ENCODE peak calls at places on chromosomes 3 and 15, in five cellular contexts. One of them, this sample, is unnamed.

GRCh38 chr3:79423417-79423816 is 344.4 kb downstream of the ROBO1 start:
- DNase-seq in gastrocnemius medialis: no peak
- DNase-seq in heart right ventricle: no peak
- DNase-seq in hepatocyte: no peak
- DNase-seq in epithelial cell of esophagus: no peak
- DNase-seq in this sample: no peak

GRCh38 chr3:45178131-45179023 is 32.2 kb upstream of the CDCP1 start:
- DNase-seq in gastrocnemius medialis: peak; percentile 71
- DNase-seq in heart right ventricle: no peak
- DNase-seq in hepatocyte: no peak
- DNase-seq in epithelial cell of esophagus: peak; percentile 57
- DNase-seq in this sample: peak; percentile 52

GRCh38 chr3:60742606-60743145 is 508.6 kb downstream of the FHIT start:
- DNase-seq in gastrocnemius medialis: no peak
- DNase-seq in heart right ventricle: no peak
- DNase-seq in hepatocyte: peak; percentile 42
- DNase-seq in epithelial cell of esophagus: peak; percentile 13
- DNase-seq in this sample: peak; percentile 17

GRCh38 chr15:51332211-51333147 is 5.9 kb downstream of the CYP19A1 start:
- DNase-seq in gastrocnemius medialis: no peak
- DNase-seq in heart right ventricle: no peak
- DNase-seq in hepatocyte: no peak
- DNase-seq in epithelial cell of esophagus: peak; percentile 61
- DNase-seq in this sample: peak; percentile 78

GRCh38 chr15:77406846-77407245 is 13.1 kb downstream of the PEAK1 start:
- DNase-seq in gastrocnemius medialis: no peak
- DNase-seq in heart right ventricle: no peak
- DNase-seq in hepatocyte: no peak
- DNase-seq in epithelial cell of esophagus: no peak
- DNase-seq in this sample: no peak

GRCh38 chr3:46092704-46093085 is 65.4 kb upstream of the XCR1 start:
- DNase-seq in gastrocnemius medialis: no peak
- DNase-seq in heart right ventricle: no peak
- DNase-seq in hepatocyte: no peak
- DNase-seq in epithelial cell of esophagus: no peak
- DNase-seq in this sample: no peak

GRCh38 chr15:74901612-74902063 is 5.0 kb downstream of the FAM219B start:
- DNase-seq in gastrocnemius medialis: peak; percentile 16
- DNase-seq in heart right ventricle: no peak
- DNase-seq in hepatocyte: peak; percentile 74
- DNase-seq in epithelial cell of esophagus: peak; percentile 59
- DNase-seq in this sample: peak; percentile 68

GRCh38 chr3:98039322-98040024 is 4.4 kb upstream of the GABRR3 start:
- DNase-seq in gastrocnemius medialis: peak; percentile 4
- DNase-seq in heart right ventricle: no peak
- DNase-seq in hepatocyte: peak; percentile 80
- DNase-seq in epithelial cell of esophagus: peak; percentile 88
- DNase-seq in this sample: peak; percentile 93

GRCh38 chr3:130316164-130316563 is 29.3 kb upstream of the COL6A5 start:
- DNase-seq in gastrocnemius medialis: no peak
- DNase-seq in heart right ventricle: no peak
- DNase-seq in hepatocyte: no peak
- DNase-seq in epithelial cell of esophagus: peak; percentile 2
- DNase-seq in this sample: peak; percentile 8

GRCh38 chr15:68833734-68834334 is 13.1 kb upstream of the ANP32A start:
- DNase-seq in gastrocnemius medialis: no peak
- DNase-seq in heart right ventricle: no peak
- DNase-seq in hepatocyte: no peak
- DNase-seq in epithelial cell of esophagus: no peak
- DNase-seq in this sample: no peak

GRCh38 chr3:49173792-49174170 is 2.4 kb downstream of the KLHDC8B start:
- DNase-seq in gastrocnemius medialis: no peak
- DNase-seq in heart right ventricle: peak; percentile 43
- DNase-seq in hepatocyte: no peak
- DNase-seq in epithelial cell of esophagus: no peak
- DNase-seq in this sample: no peak

GRCh38 chr3:196260784-196261183 is 26.7 kb downstream of the PCYT1A start:
- DNase-seq in gastrocnemius medialis: no peak
- DNase-seq in heart right ventricle: no peak
- DNase-seq in hepatocyte: no peak
- DNase-seq in epithelial cell of esophagus: no peak
- DNase-seq in this sample: no peak

GRCh38 chr3:125115640-125116039 is 59.8 kb upstream of the HEG1 start:
- DNase-seq in gastrocnemius medialis: no peak
- DNase-seq in heart right ventricle: peak; percentile 30
- DNase-seq in hepatocyte: no peak
- DNase-seq in epithelial cell of esophagus: no peak
- DNase-seq in this sample: peak; percentile 59

GRCh38 chr3:176274161-176274560 is 923.1 kb downstream of the TBL1XR1 start:
- DNase-seq in gastrocnemius medialis: no peak
- DNase-seq in heart right ventricle: no peak
- DNase-seq in hepatocyte: no peak
- DNase-seq in epithelial cell of esophagus: peak; percentile 60
- DNase-seq in this sample: no peak

GRCh38 chr3:72892870-72893269 is 5.0 kb downstream of the GXYLT2 start:
- DNase-seq in gastrocnemius medialis: no peak
- DNase-seq in heart right ventricle: no peak
- DNase-seq in hepatocyte: no peak
- DNase-seq in epithelial cell of esophagus: no peak
- DNase-seq in this sample: no peak

GRCh38 chr3:43766672-43767465 is 76.1 kb downstream of the ABHD5 start:
- DNase-seq in gastrocnemius medialis: no peak
- DNase-seq in heart right ventricle: no peak
- DNase-seq in hepatocyte: no peak
- DNase-seq in epithelial cell of esophagus: peak; percentile 72
- DNase-seq in this sample: peak; percentile 81

GRCh38 chr3:89682556-89682955 is 575.1 kb downstream of the EPHA3 start:
- DNase-seq in gastrocnemius medialis: no peak
- DNase-seq in heart right ventricle: no peak
- DNase-seq in hepatocyte: no peak
- DNase-seq in epithelial cell of esophagus: no peak
- DNase-seq in this sample: peak; percentile 30

GRCh38 chr3:126109860-126110235 is 25.9 kb upstream of the SLC41A3 start:
- DNase-seq in gastrocnemius medialis: no peak
- DNase-seq in heart right ventricle: no peak
- DNase-seq in hepatocyte: peak; percentile 2
- DNase-seq in epithelial cell of esophagus: no peak
- DNase-seq in this sample: no peak

GRCh38 chr3:71087109-71088018 is 496.2 kb downstream of the FOXP1 start:
- DNase-seq in gastrocnemius medialis: no peak
- DNase-seq in heart right ventricle: no peak
- DNase-seq in hepatocyte: no peak
- DNase-seq in epithelial cell of esophagus: peak; percentile 87
- DNase-seq in this sample: peak; percentile 39

GRCh38 chr15:58276924-58277323 is 138.7 kb downstream of the AQP9 start:
- DNase-seq in gastrocnemius medialis: no peak
- DNase-seq in heart right ventricle: no peak
- DNase-seq in hepatocyte: no peak
- DNase-seq in epithelial cell of esophagus: no peak
- DNase-seq in this sample: no peak

GRCh38 chr3:128501431-128501830 is 8.4 kb upstream of the GATA2 start:
- DNase-seq in gastrocnemius medialis: no peak
- DNase-seq in heart right ventricle: no peak
- DNase-seq in hepatocyte: no peak
- DNase-seq in epithelial cell of esophagus: no peak
- DNase-seq in this sample: no peak

GRCh38 chr3:18501679-18502343 is 76.7 kb upstream of the SATB1 start:
- DNase-seq in gastrocnemius medialis: no peak
- DNase-seq in heart right ventricle: no peak
- DNase-seq in hepatocyte: peak; percentile 8
- DNase-seq in epithelial cell of esophagus: peak; percentile 90
- DNase-seq in this sample: no peak

GRCh38 chr15:59616390-59616789 is 4.8 kb downstream of the GCNT3 start:
- DNase-seq in gastrocnemius medialis: no peak
- DNase-seq in heart right ventricle: no peak
- DNase-seq in hepatocyte: peak; percentile 43
- DNase-seq in epithelial cell of esophagus: peak; percentile 28
- DNase-seq in this sample: no peak

GRCh38 chr15:46848704-46849103 is 868.6 kb upstream of the SEMA6D start:
- DNase-seq in gastrocnemius medialis: no peak
- DNase-seq in heart right ventricle: no peak
- DNase-seq in hepatocyte: no peak
- DNase-seq in epithelial cell of esophagus: peak; percentile 51
- DNase-seq in this sample: peak; percentile 85

GRCh38 chr15:78205856-78206255 is 28.5 kb downstream of the ACSBG1 start:
- DNase-seq in gastrocnemius medialis: no peak
- DNase-seq in heart right ventricle: no peak
- DNase-seq in hepatocyte: peak; percentile 2
- DNase-seq in epithelial cell of esophagus: no peak
- DNase-seq in this sample: no peak

GRCh38 chr3:9349321-9350117 is 13.3 kb upstream of the THUMPD3 start:
- DNase-seq in gastrocnemius medialis: no peak
- DNase-seq in heart right ventricle: no peak
- DNase-seq in hepatocyte: peak; percentile 17
- DNase-seq in epithelial cell of esophagus: peak; percentile 86
- DNase-seq in this sample: peak; percentile 60

GRCh38 chr3:158748237-158748828 is 16.1 kb upstream of the RARRES1 start:
- DNase-seq in gastrocnemius medialis: no peak
- DNase-seq in heart right ventricle: peak; percentile 40
- DNase-seq in hepatocyte: no peak
- DNase-seq in epithelial cell of esophagus: peak; percentile 12
- DNase-seq in this sample: peak; percentile 55

GRCh38 chr3:55828712-55829111 is 341.6 kb upstream of the WNT5A start:
- DNase-seq in gastrocnemius medialis: no peak
- DNase-seq in heart right ventricle: no peak
- DNase-seq in hepatocyte: no peak
- DNase-seq in epithelial cell of esophagus: no peak
- DNase-seq in this sample: no peak

GRCh38 chr15:71940004-71940588 is 129.7 kb downstream of the NR2E3 start:
- DNase-seq in gastrocnemius medialis: no peak
- DNase-seq in heart right ventricle: no peak
- DNase-seq in hepatocyte: no peak
- DNase-seq in epithelial cell of esophagus: no peak
- DNase-seq in this sample: no peak

GRCh38 chr3:51802091-51802720 is 23.2 kb upstream of the IQCF6 start:
- DNase-seq in gastrocnemius medialis: no peak
- DNase-seq in heart right ventricle: no peak
- DNase-seq in hepatocyte: no peak
- DNase-seq in epithelial cell of esophagus: no peak
- DNase-seq in this sample: no peak

GRCh38 chr15:62241135-62241770 is 76.2 kb upstream of the C2CD4B start:
- DNase-seq in gastrocnemius medialis: no peak
- DNase-seq in heart right ventricle: no peak
- DNase-seq in hepatocyte: peak; percentile 24
- DNase-seq in epithelial cell of esophagus: peak; percentile 8
- DNase-seq in this sample: peak; percentile 13

GRCh38 chr3:11568503-11569155 is 75.1 kb downstream of the VGLL4 start:
- DNase-seq in gastrocnemius medialis: peak; percentile 75
- DNase-seq in heart right ventricle: peak; percentile 68
- DNase-seq in hepatocyte: peak; percentile 44
- DNase-seq in epithelial cell of esophagus: peak; percentile 89
- DNase-seq in this sample: peak; percentile 97

GRCh38 chr15:56467626-56468025 is 2.7 kb upstream of the MNS1 start:
- DNase-seq in gastrocnemius medialis: no peak
- DNase-seq in heart right ventricle: no peak
- DNase-seq in hepatocyte: no peak
- DNase-seq in epithelial cell of esophagus: no peak
- DNase-seq in this sample: no peak

GRCh38 chr3:138774529-138775253 is 60.0 kb downstream of the PIK3CB start:
- DNase-seq in gastrocnemius medialis: peak; percentile 89
- DNase-seq in heart right ventricle: no peak
- DNase-seq in hepatocyte: peak; percentile 81
- DNase-seq in epithelial cell of esophagus: peak; percentile 99
- DNase-seq in this sample: peak; percentile 100

GRCh38 chr3:53570086-53570485 is 75.7 kb downstream of the CACNA1D start:
- DNase-seq in gastrocnemius medialis: no peak
- DNase-seq in heart right ventricle: no peak
- DNase-seq in hepatocyte: no peak
- DNase-seq in epithelial cell of esophagus: no peak
- DNase-seq in this sample: no peak

GRCh38 chr3:19866751-19867347 is 67.2 kb downstream of the EFHB start:
- DNase-seq in gastrocnemius medialis: no peak
- DNase-seq in heart right ventricle: no peak
- DNase-seq in hepatocyte: peak; percentile 79
- DNase-seq in epithelial cell of esophagus: peak; percentile 62
- DNase-seq in this sample: peak; percentile 75

GRCh38 chr15:62066663-62067447 is at the start of gene C2CD4A:
- DNase-seq in gastrocnemius medialis: peak; percentile 30
- DNase-seq in heart right ventricle: peak; percentile 56
- DNase-seq in hepatocyte: peak; percentile 91
- DNase-seq in epithelial cell of esophagus: peak; percentile 86
- DNase-seq in this sample: peak; percentile 69

GRCh38 chr3:186359078-186359477 is 3.0 kb downstream of the DGKG start:
- DNase-seq in gastrocnemius medialis: no peak
- DNase-seq in heart right ventricle: no peak
- DNase-seq in hepatocyte: no peak
- DNase-seq in epithelial cell of esophagus: no peak
- DNase-seq in this sample: peak; percentile 3

GRCh38 chr3:119291062-119291700 is 3.0 kb upstream of the ARHGAP31 start:
- DNase-seq in gastrocnemius medialis: no peak
- DNase-seq in heart right ventricle: no peak
- DNase-seq in hepatocyte: no peak
- DNase-seq in epithelial cell of esophagus: no peak
- DNase-seq in this sample: no peak
- TF ChIP-seq CTCF in gastrocnemius medialis: no peak
- TF ChIP-seq CTCF in heart right ventricle: no peak
- TF ChIP-seq CTCF in hepatocyte: no peak
- TF ChIP-seq CTCF in epithelial cell of esophagus: no peak
- TF ChIP-seq CTCF in this sample: no peak

DNA sequence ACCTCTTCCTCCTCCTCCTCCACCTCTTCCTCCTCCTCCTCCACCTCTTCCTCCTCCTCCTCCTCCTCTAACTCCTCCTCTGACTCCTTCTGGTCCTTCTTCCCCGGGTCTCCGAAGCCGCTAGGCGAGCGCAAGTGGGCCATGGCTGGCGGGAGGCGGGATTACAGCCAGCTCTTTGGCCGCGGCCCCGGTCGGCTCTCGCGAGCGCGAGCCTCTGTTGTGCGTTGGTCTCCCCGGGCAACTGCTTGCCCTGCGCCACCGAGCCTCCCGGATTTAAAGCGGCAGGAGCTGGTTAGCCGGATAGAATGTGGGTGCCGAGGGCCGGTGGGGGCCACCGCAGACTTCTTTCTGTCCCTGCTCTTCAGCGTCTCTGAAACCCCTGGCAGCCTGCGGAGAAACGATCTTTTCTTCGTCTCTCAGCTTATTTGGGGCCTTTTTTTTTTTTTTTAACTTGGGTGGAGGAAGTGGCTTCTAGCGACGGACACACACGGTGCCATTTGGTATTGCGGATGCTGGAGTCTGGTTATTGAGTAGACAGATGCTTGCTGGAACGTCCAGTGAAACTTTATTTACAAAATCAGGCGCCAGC is at the start of gene ERICH6:
- DNase-seq in gastrocnemius medialis: peak; percentile 59
- DNase-seq in heart right ventricle: peak; percentile 93
- DNase-seq in hepatocyte: peak; percentile 95
- DNase-seq in epithelial cell of esophagus: peak; percentile 91
- DNase-seq in this sample: peak; percentile 93
- H3K4me3 ChIP-seq in gastrocnemius medialis: peak within 1 kb of the TSS; percentile 67
- H3K4me3 ChIP-seq in heart right ventricle: peak within 1 kb of the TSS; percentile 70
- H3K4me3 ChIP-seq in hepatocyte: peak within 1 kb of the TSS; percentile 77
- H3K4me3 ChIP-seq in epithelial cell of esophagus: peak within 1 kb of the TSS; percentile 51
- H3K4me3 ChIP-seq in this sample: peak within 1 kb of the TSS; percentile 69

GRCh38 chr3:22729981-22730380 is 473.1 kb upstream of the UBE2E2 start:
- DNase-seq in gastrocnemius medialis: no peak
- DNase-seq in heart right ventricle: no peak
- DNase-seq in hepatocyte: peak; percentile 8
- DNase-seq in epithelial cell of esophagus: peak; percentile 48
- DNase-seq in this sample: no peak
- TF ChIP-seq CTCF in gastrocnemius medialis: peak; percentile 21
- TF ChIP-seq CTCF in heart right ventricle: peak; percentile 19
- TF ChIP-seq CTCF in hepatocyte: peak; percentile 44
- TF ChIP-seq CTCF in epithelial cell of esophagus: peak; percentile 54
- TF ChIP-seq CTCF in this sample: no peak

GRCh38 chr3:63847718-63848450 is 15.7 kb downstream of the THOC7 start:
- DNase-seq in gastrocnemius medialis: no peak
- DNase-seq in heart right ventricle: no peak
- DNase-seq in hepatocyte: no peak
- DNase-seq in epithelial cell of esophagus: peak; percentile 37
- DNase-seq in this sample: no peak
- H3K4me3 ChIP-seq in gastrocnemius medialis: no peak overlapping the region
- H3K4me3 ChIP-seq in heart right ventricle: no peak overlapping the region
- H3K4me3 ChIP-seq in hepatocyte: no peak overlapping the region
- H3K4me3 ChIP-seq in epithelial cell of esophagus: no peak overlapping the region
- H3K4me3 ChIP-seq in this sample: no peak overlapping the region

This sample was measured in cardiac fibroblast.